ENCODE peak calls at places on chromosomes 12 and 14, in four cellular contexts. B, Z, K and S are unnamed samples.

GRCh38 chr12:1933342-1933992 is 15.0 kb upstream of the CACNA2D4 start:
- DNase-seq in B (peak; percentile 81), Z (no peak), K (no peak), S (peak; percentile 29)

GRCh38 chr12:132475304-132476037 is 14.5 kb upstream of the FBRSL1 start:
- DNase-seq in B (no peak), Z (no peak), K (no peak), S (no peak)

GRCh38 chr12:116517431-116518045 is 41.6 kb upstream of the MAP1LC3B2 start:
- DNase-seq in B (no peak), Z (no peak), K (no peak), S (no peak)

GRCh38 chr12:29698756-29699155 is 85.0 kb downstream of the TMTC1 start:
- DNase-seq in B (no peak), Z (no peak), K (no peak), S (no peak)

GRCh38 chr12:123148223-123148622 is 2.7 kb downstream of the PITPNM2 start:
- DNase-seq in B (no peak), Z (no peak), K (no peak), S (no peak)

GRCh38 chr14:71060795-71061455 is 153.7 kb downstream of the PCNX1 start:
- DNase-seq in B (peak; percentile 44), Z (no peak), K (no peak), S (peak; percentile 27)

GRCh38 chr14:62031504-62031903 is 269.3 kb downstream of the SNAPC1 start:
- DNase-seq in B (no peak), Z (no peak), K (no peak), S (no peak)

GRCh38 chr14:60509438-60510253 is 700 bp downstream of the SIX6 start:
- DNase-seq in B (no peak), Z (no peak), K (no peak), S (no peak)

GRCh38 chr12:112353389-112353788 is 28.8 kb downstream of the HECTD4 start:
- DNase-seq in B (peak; percentile 44), Z (no peak), K (no peak), S (peak; percentile 17)

GRCh38 chr12:14960548-14961465 is 594 bp downstream of the ARHGDIB start:
- DNase-seq in B (peak; percentile 36), Z (peak; percentile 21), K (no peak), S (no peak)

GRCh38 chr12:674272-674781 is 11.1 kb upstream of the NINJ2 start:
- DNase-seq in B (peak; percentile 16), Z (no peak), K (no peak), S (no peak)

GRCh38 chr14:62763951-62764350 is 281.3 kb downstream of the KCNH5 start:
- DNase-seq in B (no peak), Z (no peak), K (no peak), S (no peak)

GRCh38 chr12:109777544-109777943 is 55.7 kb downstream of the TRPV4 start:
- DNase-seq in B (peak; percentile 10), Z (peak; percentile 25), K (peak; percentile 20), S (peak; percentile 12)

GRCh38 chr12:124527861-124528561 is 39.4 kb downstream of the NCOR2 start:
- DNase-seq in B (no peak), Z (no peak), K (no peak), S (peak; percentile 66)

GRCh38 chr12:101053203-101053602 is 156.8 kb downstream of the SLC5A8 start:
- DNase-seq in B (no peak), Z (no peak), K (no peak), S (no peak)

GRCh38 chr14:94445003-94445402 is 7.6 kb downstream of the SERPINA11 start:
- DNase-seq in B (no peak), Z (no peak), K (no peak), S (no peak)

GRCh38 chr12:42237052-42237852 is 796 bp downstream of the YAF2 start:
- DNase-seq in B (peak; percentile 75), Z (peak; percentile 82), K (peak; percentile 86), S (peak; percentile 86)
- TF ChIP-seq CTCF in B (peak; percentile 45), Z (peak; percentile 65), K (peak; percentile 38), S (peak; percentile 33)

GRCh38 chr14:63800083-63800482 is 52.7 kb upstream of the SYNE2 start:
- DNase-seq in B (no peak), Z (no peak), K (no peak), S (no peak)
- H3K4me3 ChIP-seq in B (peak overlapping the region; percentile 27), Z (no peak overlapping the region), K (no peak overlapping the region), S (peak overlapping the region; percentile 32)

GRCh38 chr12:69621551-69621950 is 10.8 kb upstream of the LRRC10 start:
- DNase-seq in B (no peak), Z (no peak), K (no peak), S (no peak)

GRCh38 chr12:69619050-69619449 is 8.3 kb upstream of the LRRC10 start:
- DNase-seq in B (no peak), Z (no peak), K (no peak), S (no peak)

GRCh38 chr12:69620921-69621320 is 10.2 kb upstream of the LRRC10 start:
- DNase-seq in B (no peak), Z (no peak), K (no peak), S (no peak)

GRCh38 chr12:69620077-69620476 is 9.4 kb upstream of the LRRC10 start:
- DNase-seq in B (no peak), Z (no peak), K (no peak), S (no peak)

DNA sequence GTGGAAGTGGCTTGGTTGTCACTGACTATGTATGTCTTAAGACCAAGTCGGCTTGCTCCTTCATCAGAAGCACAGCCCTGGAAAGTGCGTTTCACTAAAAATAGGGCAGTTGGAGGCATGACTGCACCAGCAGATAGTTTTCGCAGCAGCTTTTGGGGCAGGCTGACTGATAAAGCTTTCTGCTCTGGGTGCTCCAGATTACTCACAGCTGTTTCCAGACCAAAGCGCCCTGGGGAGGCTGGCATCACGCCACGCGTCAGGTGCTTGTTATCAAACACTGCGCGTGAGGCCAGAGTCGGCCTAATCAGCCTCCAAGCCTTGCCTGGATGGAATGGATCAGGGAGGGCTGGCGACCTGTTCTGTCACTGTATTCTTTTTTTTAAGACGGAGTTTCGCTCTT is 13.3 kb upstream of the LRRC10 start:
- DNase-seq in B (peak; percentile 13), Z (no peak), K (no peak), S (no peak)
- TF ChIP-seq CTCF in B (no peak), Z (no peak), K (no peak), S (no peak)

GRCh38 chr12:31477669-31478068 is 113.3 kb downstream of the DENND5B start:
- DNase-seq in B (no peak), Z (no peak), K (no peak), S (no peak)
- H3K4me3 ChIP-seq in B (no peak overlapping the region), Z (no peak overlapping the region), K (no peak overlapping the region), S (no peak overlapping the region)

GRCh38 chr14:73392329-73393257 is 65.8 kb downstream of the NUMB start:
- DNase-seq in B (no peak), Z (no peak), K (no peak), S (no peak)
- TF ChIP-seq CTCF in B (no peak), Z (no peak), K (no peak), S (no peak)

GRCh38 chr12:32893458-32893857 is 3.1 kb downstream of the PKP2 start:
- DNase-seq in B (no peak), Z (no peak), K (no peak), S (no peak)
- H3K4me3 ChIP-seq in B (no peak overlapping the region), Z (no peak overlapping the region), K (peak overlapping the region; percentile 94), S (no peak overlapping the region)

GRCh38 chr12:34343345-34343744 is 321.0 kb downstream of the ALG10 start:
- DNase-seq in B (no peak), Z (no peak), K (no peak), S (no peak)

GRCh38 chr12:34340534-34341361 is 318.5 kb downstream of the ALG10 start:
- DNase-seq in B (no peak), Z (no peak), K (no peak), S (no peak)

GRCh38 chr12:34341362-34341733 is 319.1 kb downstream of the ALG10 start:
- DNase-seq in B (no peak), Z (no peak), K (no peak), S (no peak)

GRCh38 chr12:34343766-34344165 is 321.5 kb downstream of the ALG10 start:
- DNase-seq in B (no peak), Z (no peak), K (no peak), S (no peak)

DNA sequence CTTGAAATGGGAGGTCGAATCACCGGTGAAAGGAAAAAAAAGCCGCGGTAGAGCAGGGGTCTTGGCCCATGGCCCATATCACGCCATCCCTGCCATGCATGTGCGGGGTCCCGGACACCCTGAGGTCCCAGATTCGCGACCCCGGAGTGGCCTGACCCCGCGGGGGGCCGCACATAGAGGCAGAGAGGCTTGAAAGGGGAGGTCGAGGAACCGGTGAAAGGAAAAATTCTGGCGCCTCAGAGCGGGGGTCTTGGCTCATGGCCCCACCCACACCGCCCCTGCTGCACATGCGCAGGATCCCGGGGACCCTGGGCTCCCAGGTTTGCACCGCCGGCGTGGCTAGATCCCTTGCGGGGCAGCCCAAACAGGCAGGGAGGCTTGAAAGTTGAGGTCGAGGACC is 319.8 kb downstream of the ALG10 start:
- DNase-seq in B (no peak), Z (no peak), K (no peak), S (no peak)
- TF ChIP-seq CTCF in B (no peak), Z (no peak), K (no peak), S (no peak)